ENCODE peak calls at places on chromosomes 1 and 21, in four cellular contexts. One of them, this sample, is unnamed.

GRCh38 chr21:37226356-37226920 is 40.7 kb downstream of the VPS26C start:
- DNase-seq in fibroblast of lung: no peak
- DNase-seq in MM.1S: no peak
- DNase-seq in cardiac muscle cell: no peak
- DNase-seq in this sample: no peak

GRCh38 chr1:101605878-101606277 is 369.1 kb downstream of the S1PR1 start:
- DNase-seq in fibroblast of lung: no peak
- DNase-seq in MM.1S: no peak
- DNase-seq in cardiac muscle cell: no peak
- DNase-seq in this sample: no peak

GRCh38 chr1:47785561-47786271 is 211.5 kb downstream of the TRABD2B start:
- DNase-seq in fibroblast of lung: no peak
- DNase-seq in MM.1S: no peak
- DNase-seq in cardiac muscle cell: peak
- DNase-seq in this sample: no peak

GRCh38 chr21:44984428-44984791 is 44.6 kb downstream of the SLX9 start:
- DNase-seq in fibroblast of lung: no peak
- DNase-seq in MM.1S: no peak
- DNase-seq in cardiac muscle cell: no peak
- DNase-seq in this sample: no peak

GRCh38 chr1:240663160-240663879 is 51.4 kb upstream of the GREM2 start:
- DNase-seq in fibroblast of lung: no peak
- DNase-seq in MM.1S: no peak
- DNase-seq in cardiac muscle cell: no peak
- DNase-seq in this sample: no peak

GRCh38 chr1:35893051-35893879 is 10.3 kb downstream of the AGO1 start:
- DNase-seq in fibroblast of lung: no peak
- DNase-seq in MM.1S: no peak
- DNase-seq in cardiac muscle cell: no peak
- DNase-seq in this sample: no peak

GRCh38 chr1:15272009-15272781 is 25.2 kb downstream of the FHAD1 start:
- DNase-seq in fibroblast of lung: peak
- DNase-seq in MM.1S: peak
- DNase-seq in cardiac muscle cell: peak
- DNase-seq in this sample: peak

GRCh38 chr21:38920631-38921398 is 115.1 kb downstream of the ETS2 start:
- DNase-seq in fibroblast of lung: peak
- DNase-seq in MM.1S: no peak
- DNase-seq in cardiac muscle cell: peak
- DNase-seq in this sample: no peak

GRCh38 chr1:114131526-114132220 is 22.0 kb downstream of the SYT6 start:
- DNase-seq in fibroblast of lung: no peak
- DNase-seq in MM.1S: no peak
- DNase-seq in cardiac muscle cell: no peak
- DNase-seq in this sample: no peak

GRCh38 chr1:113610372-113610771 is 148.9 kb downstream of the PHTF1 start:
- DNase-seq in fibroblast of lung: no peak
- DNase-seq in MM.1S: no peak
- DNase-seq in cardiac muscle cell: no peak
- DNase-seq in this sample: no peak

GRCh38 chr1:119539636-119540035 is 32.6 kb downstream of the HSD3B1 start:
- DNase-seq in fibroblast of lung: no peak
- DNase-seq in MM.1S: no peak
- DNase-seq in cardiac muscle cell: no peak
- DNase-seq in this sample: no peak

GRCh38 chr1:184828369-184828717 is 73.7 kb upstream of the EDEM3 start:
- DNase-seq in fibroblast of lung: no peak
- DNase-seq in MM.1S: peak
- DNase-seq in cardiac muscle cell: no peak
- DNase-seq in this sample: no peak

GRCh38 chr21:25307489-25307888 is 299.8 kb downstream of the MRPL39 start:
- DNase-seq in fibroblast of lung: peak
- DNase-seq in MM.1S: no peak
- DNase-seq in cardiac muscle cell: no peak
- DNase-seq in this sample: no peak

GRCh38 chr1:240099329-240099728 is 7.6 kb downstream of the FMN2 start:
- DNase-seq in fibroblast of lung: no peak
- DNase-seq in MM.1S: no peak
- DNase-seq in cardiac muscle cell: no peak
- DNase-seq in this sample: no peak

GRCh38 chr1:162908780-162909179 is 47.8 kb upstream of the CCDC190 start:
- DNase-seq in fibroblast of lung: peak
- DNase-seq in MM.1S: no peak
- DNase-seq in cardiac muscle cell: peak
- DNase-seq in this sample: no peak

GRCh38 chr21:42084079-42084478 is 13.0 kb downstream of the UMODL1 start:
- DNase-seq in fibroblast of lung: no peak
- DNase-seq in MM.1S: no peak
- DNase-seq in cardiac muscle cell: no peak
- DNase-seq in this sample: no peak

GRCh38 chr1:241391926-241392710 is 35.1 kb upstream of the RGS7 start:
- DNase-seq in fibroblast of lung: peak
- DNase-seq in MM.1S: no peak
- DNase-seq in cardiac muscle cell: no peak
- DNase-seq in this sample: no peak

GRCh38 chr1:54810144-54810942 is 9.2 kb upstream of the TTC22 start:
- DNase-seq in fibroblast of lung: peak
- DNase-seq in MM.1S: peak
- DNase-seq in cardiac muscle cell: peak
- DNase-seq in this sample: peak

GRCh38 chr1:19369396-19370090 is 57.4 kb downstream of the SLC66A1 start:
- DNase-seq in fibroblast of lung: no peak
- DNase-seq in MM.1S: no peak
- DNase-seq in cardiac muscle cell: no peak
- DNase-seq in this sample: no peak

GRCh38 chr21:36065497-36066036 is 4.3 kb upstream of the CBR1 start:
- DNase-seq in fibroblast of lung: peak
- DNase-seq in MM.1S: no peak
- DNase-seq in cardiac muscle cell: peak
- DNase-seq in this sample: no peak

GRCh38 chr1:53634571-53634979 is 104.4 kb downstream of the GLIS1 start:
- DNase-seq in fibroblast of lung: no peak
- DNase-seq in MM.1S: no peak
- DNase-seq in cardiac muscle cell: no peak
- DNase-seq in this sample: no peak

GRCh38 chr1:79323240-79324025 is 316.9 kb upstream of the ADGRL4 start:
- DNase-seq in fibroblast of lung: peak
- DNase-seq in MM.1S: no peak
- DNase-seq in cardiac muscle cell: peak
- DNase-seq in this sample: no peak

GRCh38 chr1:240091614-240092300 is at the start of gene FMN2:
- DNase-seq in fibroblast of lung: no peak
- DNase-seq in MM.1S: peak
- DNase-seq in cardiac muscle cell: peak
- DNase-seq in this sample: peak

GRCh38 chr1:172417552-172417951 is 2.9 kb upstream of the C1orf105 start:
- DNase-seq in fibroblast of lung: no peak
- DNase-seq in MM.1S: no peak
- DNase-seq in cardiac muscle cell: no peak
- DNase-seq in this sample: no peak

GRCh38 chr1:16138772-16139221 is 17.1 kb downstream of the EPHA2 start:
- DNase-seq in fibroblast of lung: no peak
- DNase-seq in MM.1S: no peak
- DNase-seq in cardiac muscle cell: no peak
- DNase-seq in this sample: no peak

GRCh38 chr1:39900662-39901485 is 843 bp downstream of the MYCL start:
- DNase-seq in fibroblast of lung: no peak
- DNase-seq in MM.1S: peak
- DNase-seq in cardiac muscle cell: peak
- DNase-seq in this sample: peak

GRCh38 chr1:205538211-205538840 is 33.9 kb downstream of the CDK18 start:
- DNase-seq in fibroblast of lung: no peak
- DNase-seq in MM.1S: no peak
- DNase-seq in cardiac muscle cell: peak
- DNase-seq in this sample: no peak

GRCh38 chr1:111172463-111172862 is 28.0 kb downstream of the DENND2D start:
- DNase-seq in fibroblast of lung: no peak
- DNase-seq in MM.1S: no peak
- DNase-seq in cardiac muscle cell: no peak
- DNase-seq in this sample: no peak

GRCh38 chr1:145690587-145691558 is 16.3 kb downstream of the PDZK1 start:
- DNase-seq in fibroblast of lung: peak
- DNase-seq in MM.1S: peak
- DNase-seq in cardiac muscle cell: peak
- DNase-seq in this sample: peak

GRCh38 chr1:221919341-221919740 is 177.5 kb upstream of the DUSP10 start:
- DNase-seq in fibroblast of lung: no peak
- DNase-seq in MM.1S: peak
- DNase-seq in cardiac muscle cell: no peak
- DNase-seq in this sample: no peak

DNA sequence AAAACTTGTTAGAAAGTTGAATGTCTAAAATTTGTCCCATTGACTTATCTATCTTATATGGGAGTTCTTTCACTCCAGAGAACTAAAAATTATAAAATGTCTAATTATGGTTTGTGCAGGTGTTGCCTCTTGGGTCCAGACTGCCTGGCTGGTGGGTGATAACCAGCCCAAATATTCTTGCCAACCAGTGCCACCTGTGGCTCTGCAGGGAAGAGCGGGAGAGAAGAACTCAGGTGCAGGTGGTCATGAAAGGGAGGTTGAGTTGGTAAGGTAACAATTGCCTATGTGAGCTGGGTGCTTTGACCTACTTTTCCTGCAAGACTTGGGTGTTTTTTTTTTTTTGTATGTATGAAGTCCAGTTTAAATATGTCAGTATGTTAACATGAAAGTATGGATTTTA is 10.2 kb downstream of the RPS6KC1 start:
- DNase-seq in fibroblast of lung: no peak
- DNase-seq in MM.1S: peak
- DNase-seq in cardiac muscle cell: no peak
- DNase-seq in this sample: no peak
- TF ChIP-seq CTCF in fibroblast of lung: no peak
- TF ChIP-seq CTCF in MM.1S: peak
- TF ChIP-seq CTCF in cardiac muscle cell: no peak
- TF ChIP-seq CTCF in this sample: no peak

GRCh38 chr21:33203371-33203724 is 26.4 kb upstream of the IFNAR2 start:
- DNase-seq in fibroblast of lung: no peak
- DNase-seq in MM.1S: no peak
- DNase-seq in cardiac muscle cell: no peak
- DNase-seq in this sample: no peak

GRCh38 chr21:33207471-33208149 is 22.1 kb upstream of the IFNAR2 start:
- DNase-seq in fibroblast of lung: no peak
- DNase-seq in MM.1S: no peak
- DNase-seq in cardiac muscle cell: no peak
- DNase-seq in this sample: no peak

GRCh38 chr21:33206771-33207290 is 22.9 kb upstream of the IFNAR2 start:
- DNase-seq in fibroblast of lung: no peak
- DNase-seq in MM.1S: no peak
- DNase-seq in cardiac muscle cell: no peak
- DNase-seq in this sample: no peak

GRCh38 chr21:33202464-33203363 is 27.0 kb upstream of the IFNAR2 start:
- DNase-seq in fibroblast of lung: no peak
- DNase-seq in MM.1S: no peak
- DNase-seq in cardiac muscle cell: no peak
- DNase-seq in this sample: no peak

GRCh38 chr21:33205476-33205875 is 24.3 kb upstream of the IFNAR2 start:
- DNase-seq in fibroblast of lung: no peak
- DNase-seq in MM.1S: no peak
- DNase-seq in cardiac muscle cell: no peak
- DNase-seq in this sample: no peak
- TF ChIP-seq CTCF in fibroblast of lung: no peak
- TF ChIP-seq CTCF in MM.1S: no peak
- TF ChIP-seq CTCF in cardiac muscle cell: no peak
- TF ChIP-seq CTCF in this sample: no peak

GRCh38 chr1:182383934-182384333 is 7.7 kb downstream of the GLUL start:
- DNase-seq in fibroblast of lung: no peak
- DNase-seq in MM.1S: no peak
- DNase-seq in cardiac muscle cell: no peak
- DNase-seq in this sample: no peak

GRCh38 chr1:182381962-182382819 is 9.4 kb downstream of the GLUL start:
- DNase-seq in fibroblast of lung: no peak
- DNase-seq in MM.1S: no peak
- DNase-seq in cardiac muscle cell: no peak
- DNase-seq in this sample: no peak

GRCh38 chr1:182377175-182377574 is 14.4 kb downstream of the GLUL start:
- DNase-seq in fibroblast of lung: no peak
- DNase-seq in MM.1S: no peak
- DNase-seq in cardiac muscle cell: no peak
- DNase-seq in this sample: no peak

GRCh38 chr1:182383037-182383661 is 8.4 kb downstream of the GLUL start:
- DNase-seq in fibroblast of lung: no peak
- DNase-seq in MM.1S: no peak
- DNase-seq in cardiac muscle cell: no peak
- DNase-seq in this sample: no peak

DNA sequence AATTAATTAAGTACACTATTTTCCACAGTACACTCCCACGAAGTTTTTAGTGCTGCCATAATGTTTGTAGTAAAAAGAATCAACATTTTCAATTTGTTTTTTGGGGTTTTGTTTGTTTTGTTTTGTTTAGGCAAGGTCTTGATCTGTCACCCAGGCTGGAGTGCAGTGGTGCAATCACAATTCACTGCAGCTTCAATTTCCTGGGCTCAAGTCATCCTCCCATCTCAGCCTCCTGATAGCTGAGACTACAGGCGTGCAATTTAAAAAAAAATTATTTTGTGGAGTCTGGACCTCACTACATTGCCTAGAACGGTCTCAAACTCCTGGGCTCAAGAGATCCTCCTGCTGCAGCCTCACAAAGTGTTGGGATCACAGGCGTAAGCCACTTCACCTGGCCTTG is 11.4 kb downstream of the GLUL start:
- DNase-seq in fibroblast of lung: no peak
- DNase-seq in MM.1S: no peak
- DNase-seq in cardiac muscle cell: no peak
- DNase-seq in this sample: no peak
- TF ChIP-seq CTCF in fibroblast of lung: no peak
- TF ChIP-seq CTCF in MM.1S: no peak
- TF ChIP-seq CTCF in cardiac muscle cell: no peak
- TF ChIP-seq CTCF in this sample: no peak

DNA sequence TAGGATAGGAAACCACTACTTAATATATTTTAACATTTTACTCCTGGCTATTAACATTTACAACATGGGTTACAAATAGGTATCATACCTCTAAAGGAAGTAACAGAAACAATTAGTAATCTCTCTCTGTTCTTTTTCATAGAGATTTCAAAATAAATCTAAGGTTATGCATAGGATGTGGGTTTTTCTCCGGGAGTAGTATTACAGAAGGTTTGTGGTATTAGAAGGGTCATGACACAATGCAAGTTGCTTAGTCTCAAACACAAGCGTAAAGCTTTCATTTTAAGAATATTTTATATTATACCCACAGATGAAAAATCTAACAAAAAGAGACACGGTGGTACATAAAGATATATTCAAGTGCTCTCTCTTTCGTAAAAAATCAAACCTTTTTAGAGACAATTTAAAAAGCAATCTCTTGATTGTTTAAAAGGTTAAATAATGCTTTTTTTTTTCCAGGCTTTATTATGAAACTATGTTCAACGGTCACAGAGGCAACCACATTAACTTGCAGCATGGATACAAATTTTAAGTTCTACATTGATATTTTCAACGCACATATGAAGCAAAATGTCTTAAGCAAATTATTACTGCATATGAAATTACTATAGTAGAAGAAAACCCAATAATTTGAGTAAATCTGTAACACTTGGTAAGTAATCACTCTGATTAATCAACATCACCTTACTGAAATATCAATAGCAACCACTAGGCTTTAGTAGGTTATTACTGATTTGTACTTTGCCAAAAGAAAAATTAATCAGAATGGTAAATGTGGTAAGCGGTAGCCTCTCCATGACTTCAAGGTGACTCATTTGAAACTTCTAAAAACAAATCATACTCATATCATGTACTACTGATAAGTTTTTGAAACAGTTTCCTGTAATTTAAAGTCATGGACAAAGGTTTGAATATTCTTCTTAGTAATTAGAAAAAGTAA is 97.4 kb upstream of the GFI1 start:
- DNase-seq in fibroblast of lung: peak
- DNase-seq in MM.1S: no peak
- DNase-seq in cardiac muscle cell: peak
- DNase-seq in this sample: peak
- TF ChIP-seq CTCF in fibroblast of lung: peak
- TF ChIP-seq CTCF in MM.1S: no peak
- TF ChIP-seq CTCF in cardiac muscle cell: no peak
- TF ChIP-seq CTCF in this sample: no peak

This sample was measured in GM13976.